ENCODE peak calls at places on chromosomes 12 and 14, in seven cellular contexts. Q is activated CD4-positive, alpha-beta T cell treated with anti-CD3 and anti-CD28 coated beads for 4 hours; Z is NCI-H1436; I is GM20000; N is frontal cortex; K is AG09309; F is neural crest cell. R is an unnamed sample.

GRCh38 chr14:73786632-73786941 is 65.0 kb upstream of the PTGR2 start:
- DNase-seq in I (peak), Z (no peak), K (no peak), N (no peak), F (peak), Q (no peak), R (peak)

GRCh38 chr14:88189040-88189839 is 133.8 kb downstream of the KCNK10 start:
- DNase-seq in F (peak), K (peak), Q (peak), N (peak), Z (peak), I (peak), R (peak)

GRCh38 chr12:132411457-132411856 is 78.5 kb upstream of the FBRSL1 start:
- DNase-seq in Z (peak), F (no peak), N (no peak), I (no peak), K (no peak), Q (no peak), R (no peak)

GRCh38 chr14:54781936-54782802 is 120.5 kb downstream of the GCH1 start:
- DNase-seq in F (no peak), I (no peak), N (no peak), K (no peak), Q (no peak), Z (no peak), R (no peak)

GRCh38 chr12:116547955-116548471 is 11.2 kb upstream of the MAP1LC3B2 start:
- DNase-seq in I (peak), N (no peak), F (no peak), Z (no peak), K (no peak), Q (no peak), R (peak)

GRCh38 chr12:37720846-37721245 is 595.7 kb upstream of the ALG10B start:
- DNase-seq in Z (no peak), Q (no peak), K (no peak), I (no peak), N (no peak), F (no peak), R (no peak)

GRCh38 chr14:74207943-74208342 is 31.3 kb upstream of the VSX2 start:
- DNase-seq in N (no peak), I (no peak), Z (no peak), F (no peak), K (no peak), Q (no peak), R (no peak)

GRCh38 chr12:93541578-93542217 is 30.8 kb upstream of the SOCS2 start:
- DNase-seq in N (no peak), I (no peak), K (no peak), F (no peak), Q (no peak), Z (no peak), R (peak)

GRCh38 chr12:6390084-6390799 is 6.3 kb downstream of the LTBR start:
- DNase-seq in Q (no peak), K (no peak), Z (no peak), F (no peak), N (peak), I (peak), R (no peak)

GRCh38 chr12:47249719-47250506 is 170.2 kb upstream of the AMIGO2 start:
- DNase-seq in Z (no peak), N (no peak), I (no peak), K (no peak), Q (no peak), F (peak), R (no peak)

GRCh38 chr14:93318927-93319326 is 13.9 kb downstream of the BTBD7 start:
- DNase-seq in I (no peak), Z (no peak), Q (no peak), K (no peak), F (no peak), N (no peak), R (peak)

GRCh38 chr14:104880584-104881210 is 15.6 kb downstream of the CEP170B start:
- DNase-seq in I (no peak), K (no peak), N (no peak), Q (no peak), Z (no peak), F (no peak), R (no peak)

GRCh38 chr14:77139022-77139421 is 2.6 kb downstream of the ZDHHC22 start:
- DNase-seq in Q (no peak), Z (no peak), N (no peak), I (no peak), K (no peak), F (no peak), R (no peak)

GRCh38 chr12:53059434-53060063 is 9.7 kb downstream of the TNS2 start:
- DNase-seq in Q (no peak), N (no peak), I (no peak), F (no peak), K (no peak), Z (no peak), R (no peak)

GRCh38 chr12:3576891-3577290 is 85.9 kb downstream of the PRMT8 start:
- DNase-seq in N (no peak), K (no peak), Z (no peak), Q (no peak), F (no peak), I (no peak), R (no peak)

GRCh38 chr12:25496098-25496587 is 56.9 kb downstream of the LMNTD1 start:
- DNase-seq in Z (no peak), I (no peak), Q (no peak), F (no peak), K (peak), N (no peak), R (peak)

GRCh38 chr12:115823635-115824034 is 453.9 kb downstream of the MED13L start:
- DNase-seq in F (no peak), I (no peak), Q (no peak), N (no peak), K (no peak), Z (no peak), R (no peak)

GRCh38 chr12:1974812-1975211 is 29.4 kb downstream of the DCP1B start:
- DNase-seq in F (no peak), Z (no peak), K (no peak), N (no peak), I (no peak), Q (no peak), R (no peak)

GRCh38 chr12:12655061-12655460 is 40.9 kb downstream of the GPR19 start:
- DNase-seq in N (no peak), Z (no peak), I (no peak), F (no peak), K (no peak), Q (no peak), R (no peak)

GRCh38 chr12:58841058-58841798 is 79.1 kb downstream of the LRIG3 start:
- DNase-seq in Z (no peak), K (no peak), N (no peak), Q (no peak), F (no peak), I (no peak), R (no peak)

GRCh38 chr12:50400104-50400637 is 514 bp upstream of the LARP4 start:
- DNase-seq in I (peak), N (no peak), Q (no peak), K (no peak), F (no peak), Z (peak), R (no peak)

GRCh38 chr12:6347367-6348338 is 5.8 kb upstream of the TNFRSF1A start:
- DNase-seq in Q (no peak), N (no peak), I (no peak), Z (no peak), F (no peak), K (no peak), R (peak)

GRCh38 chr14:61704554-61704953 is 9.2 kb downstream of the HIF1A start:
- DNase-seq in I (no peak), Z (no peak), F (no peak), Q (no peak), N (no peak), K (no peak), R (no peak)

GRCh38 chr12:87930033-87930432 is 99.2 kb downstream of the C12orf50 start:
- DNase-seq in Z (no peak), I (no peak), F (no peak), K (peak), Q (no peak), N (no peak), R (peak)

GRCh38 chr12:34371050-34371449 is 348.8 kb downstream of the ALG10 start:
- DNase-seq in Z (no peak), K (no peak), F (no peak), Q (no peak), I (no peak), N (no peak), R (no peak)

GRCh38 chr14:60744566-60744965 is 10.0 kb downstream of the MNAT1 start:
- DNase-seq in I (no peak), N (no peak), Q (no peak), K (no peak), Z (no peak), F (no peak), R (no peak)

GRCh38 chr14:49972199-49972671 is 79.4 kb downstream of the ARF6 start:
- DNase-seq in I (no peak), N (no peak), K (no peak), Q (no peak), Z (no peak), F (no peak), R (peak)

GRCh38 chr14:46344327-46344937 is 307.1 kb downstream of the RPL10L start:
- DNase-seq in Z (peak), K (no peak), I (peak), N (no peak), F (peak), Q (no peak), R (no peak)

GRCh38 chr14:35403085-35403396 is 1.5 kb downstream of the NFKBIA start:
- DNase-seq in N (no peak), I (no peak), Z (no peak), Q (no peak), K (no peak), F (no peak), R (no peak)

GRCh38 chr14:38042356-38042755 is 165.3 kb upstream of the SSTR1 start:
- DNase-seq in I (no peak), F (no peak), Z (no peak), K (peak), Q (no peak), N (no peak), R (peak)

R was measured in fibroblast of gingiva.